ENCODE peak calls at places on chromosomes 6 and 20, in nine cellular contexts. X, I, O, W, D, P, A, V and F are unnamed samples.
A peak's percentile ranks its signal among the peaks of the same experiment; 100 is the strongest.

GRCh38 chr20:11266571-11266970 is 592.8 kb upstream of the JAG1 start:
- DNase-seq in X (no peak), I (no peak), O (peak; percentile 79), W (peak; percentile 4), D (no peak), P (peak; percentile 9), A (no peak), V (no peak), F (no peak)

GRCh38 chr6:45655630-45656422 is 278.1 kb upstream of the SUPT3H start:
- DNase-seq in X (no peak), I (no peak), O (peak; percentile 98), W (peak; percentile 99), D (no peak), P (peak; percentile 95), A (peak; percentile 77), V (no peak), F (no peak)

GRCh38 chr6:154852700-154853099 is 119.5 kb downstream of the SCAF8 start:
- DNase-seq in X (no peak), I (no peak), O (peak; percentile 71), W (peak; percentile 84), D (no peak), P (peak; percentile 58), A (peak; percentile 1), V (no peak), F (no peak)

GRCh38 chr20:57918546-57918945 is 208.7 kb upstream of the PMEPA1 start:
- DNase-seq in X (no peak), I (no peak), O (no peak), W (no peak), D (no peak), P (no peak), A (no peak), V (no peak), F (no peak)

GRCh38 chr6:78611097-78611625 is 256.2 kb upstream of the IRAK1BP1 start:
- DNase-seq in X (no peak), I (peak; percentile 27), O (no peak), W (no peak), D (no peak), P (no peak), A (no peak), V (no peak), F (no peak)

GRCh38 chr6:90494067-90494773 is 92.7 kb downstream of the MAP3K7 start:
- DNase-seq in X (no peak), I (no peak), O (no peak), W (no peak), D (no peak), P (no peak), A (no peak), V (no peak), F (no peak)

GRCh38 chr6:149723771-149724417 is 6.0 kb upstream of the LATS1 start:
- DNase-seq in X (peak; percentile 21), I (peak; percentile 41), O (peak; percentile 76), W (peak; percentile 79), D (no peak), P (peak; percentile 84), A (peak; percentile 34), V (no peak), F (no peak)

GRCh38 chr6:133648576-133648975 is 240.3 kb upstream of the TCF21 start:
- DNase-seq in X (no peak), I (no peak), O (no peak), W (peak; percentile 38), D (no peak), P (no peak), A (no peak), V (no peak), F (no peak)

GRCh38 chr6:36224918-36225461 is 28.4 kb downstream of the BRPF3 start:
- DNase-seq in X (no peak), I (no peak), O (peak; percentile 25), W (no peak), D (no peak), P (peak; percentile 63), A (no peak), V (no peak), F (no peak)

GRCh38 chr20:17747431-17747846 is 47.7 kb downstream of the BANF2 start:
- DNase-seq in X (no peak), I (no peak), O (peak; percentile 89), W (peak; percentile 94), D (no peak), P (peak; percentile 84), A (peak; percentile 60), V (no peak), F (no peak)

GRCh38 chr6:168116975-168117899 is 38.2 kb upstream of the FRMD1 start:
- DNase-seq in X (no peak), I (no peak), O (no peak), W (no peak), D (peak; percentile 43), P (no peak), A (no peak), V (no peak), F (no peak)

GRCh38 chr6:34374112-34374907 is 18.2 kb downstream of the NUDT3 start:
- DNase-seq in X (no peak), I (no peak), O (no peak), W (no peak), D (no peak), P (no peak), A (no peak), V (no peak), F (no peak)

GRCh38 chr6:29752451-29753308 is 29.4 kb downstream of the HLA-F start:
- DNase-seq in X (peak; percentile 90), I (peak; percentile 93), O (peak; percentile 94), W (peak; percentile 84), D (peak; percentile 97), P (peak; percentile 83), A (peak; percentile 84), V (peak; percentile 82), F (peak; percentile 91)

GRCh38 chr20:19449051-19449450 is 236.6 kb downstream of the SLC24A3 start:
- DNase-seq in X (no peak), I (no peak), O (no peak), W (no peak), D (peak; percentile 89), P (no peak), A (no peak), V (no peak), F (no peak)

GRCh38 chr6:118770112-118770788 is 118.9 kb upstream of the CEP85L start:
- DNase-seq in X (no peak), I (no peak), O (peak; percentile 36), W (no peak), D (no peak), P (no peak), A (no peak), V (no peak), F (no peak)

GRCh38 chr6:134111062-134111677 is 58.7 kb upstream of the SLC2A12 start:
- DNase-seq in X (peak; percentile 19), I (peak; percentile 68), O (peak; percentile 77), W (peak; percentile 68), D (no peak), P (peak; percentile 65), A (peak; percentile 53), V (no peak), F (no peak)

GRCh38 chr20:4167261-4168004 is 152.1 kb upstream of the RNF24 start:
- DNase-seq in X (no peak), I (no peak), O (no peak), W (no peak), D (no peak), P (no peak), A (no peak), V (no peak), F (no peak)

GRCh38 chr6:156280131-156280530 is 497.0 kb upstream of the ARID1B start:
- DNase-seq in X (no peak), I (no peak), O (no peak), W (no peak), D (no peak), P (no peak), A (no peak), V (no peak), F (no peak)

GRCh38 chr20:32068174-32068573 is 16.1 kb downstream of the HCK start:
- DNase-seq in X (no peak), I (no peak), O (no peak), W (no peak), D (no peak), P (no peak), A (no peak), V (no peak), F (no peak)
- H3K4me1 ChIP-seq in X (no peaks in the 10 kb centered on the region), I (no peaks in the 10 kb centered on the region), O (no peaks in the 10 kb centered on the region), W (peaks cover 10% of the 10 kb centered on the region), D (no peaks in the 10 kb centered on the region), P (peaks cover 4% of the 10 kb centered on the region), A (no peaks in the 10 kb centered on the region), V (no peaks in the 10 kb centered on the region), F (no peaks in the 10 kb centered on the region)

DNA sequence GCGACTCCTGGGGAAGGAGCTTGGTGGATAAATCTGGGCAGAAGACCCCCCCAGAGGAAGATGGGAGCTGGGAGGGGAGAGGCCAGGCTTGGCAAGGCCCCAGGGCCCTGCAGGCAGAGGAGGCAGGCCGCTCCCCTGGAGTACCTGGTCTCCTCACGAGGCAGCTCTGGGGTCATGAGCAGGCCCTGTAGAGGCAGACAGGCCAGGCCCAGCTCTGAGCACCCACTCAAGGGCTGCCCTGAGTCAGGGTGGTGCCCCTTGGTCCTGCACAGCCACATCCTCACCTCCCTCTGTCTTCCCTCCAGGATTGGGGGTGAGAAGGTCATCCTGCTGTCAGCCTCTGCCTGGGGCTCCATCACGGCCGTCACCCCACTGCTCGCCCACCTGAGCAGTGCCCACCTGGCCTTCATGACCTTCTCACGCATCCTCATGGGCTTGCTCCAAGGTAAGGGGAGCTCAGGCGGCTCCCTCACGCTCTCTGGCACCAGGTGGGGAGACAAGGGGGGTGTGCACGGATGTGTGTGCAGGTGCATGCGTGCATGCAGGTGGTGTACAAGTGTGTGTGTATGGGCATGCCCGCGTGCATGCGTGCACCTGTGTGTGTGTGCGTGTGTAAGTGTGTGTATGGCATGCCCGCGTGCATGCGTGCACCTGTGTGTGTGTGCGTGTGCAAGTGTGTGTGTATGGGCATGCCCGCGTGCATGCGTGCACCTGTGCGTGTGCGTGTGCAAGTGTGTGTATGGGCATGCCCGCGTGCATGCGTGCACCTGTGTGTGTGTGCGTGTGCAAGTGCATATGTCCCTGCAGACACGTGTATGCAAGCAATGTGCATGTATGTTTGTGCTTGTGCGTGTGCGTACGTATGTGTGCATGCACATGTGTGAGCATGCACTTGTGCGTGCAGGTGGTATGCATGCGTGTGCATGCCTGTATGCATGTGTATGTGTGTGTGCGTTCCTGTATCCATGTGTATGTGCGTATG is 4.9 kb downstream of the SLC17A9 start:
- DNase-seq in X (no peak), I (no peak), O (no peak), W (no peak), D (no peak), P (no peak), A (no peak), V (no peak), F (no peak)
- H3K4me1 ChIP-seq in X (peaks cover 12% of the 10 kb centered on the region), I (peaks cover 10% of the 10 kb centered on the region), O (no peaks in the 10 kb centered on the region), W (peaks cover 13% of the 10 kb centered on the region), D (no peaks in the 10 kb centered on the region), P (peaks cover 7% of the 10 kb centered on the region), A (peaks cover 9% of the 10 kb centered on the region), V (peaks cover 2% of the 10 kb centered on the region), F (peaks cover 35% of the 10 kb centered on the region)

GRCh38 chr6:15433517-15433874 is 187.6 kb downstream of the JARID2 start:
- DNase-seq in X (no peak), I (no peak), O (no peak), W (no peak), D (no peak), P (no peak), A (no peak), V (no peak), F (no peak)
- H3K4me1 ChIP-seq in X (peaks cover 23% of the 10 kb centered on the region), I (peaks cover 62% of the 10 kb centered on the region), O (peaks cover 34% of the 10 kb centered on the region), W (peaks cover 24% of the 10 kb centered on the region), D (no peaks in the 10 kb centered on the region), P (peaks cover 4% of the 10 kb centered on the region), A (peaks cover 25% of the 10 kb centered on the region), V (peaks cover 48% of the 10 kb centered on the region), F (peaks cover 74% of the 10 kb centered on the region)

DNA sequence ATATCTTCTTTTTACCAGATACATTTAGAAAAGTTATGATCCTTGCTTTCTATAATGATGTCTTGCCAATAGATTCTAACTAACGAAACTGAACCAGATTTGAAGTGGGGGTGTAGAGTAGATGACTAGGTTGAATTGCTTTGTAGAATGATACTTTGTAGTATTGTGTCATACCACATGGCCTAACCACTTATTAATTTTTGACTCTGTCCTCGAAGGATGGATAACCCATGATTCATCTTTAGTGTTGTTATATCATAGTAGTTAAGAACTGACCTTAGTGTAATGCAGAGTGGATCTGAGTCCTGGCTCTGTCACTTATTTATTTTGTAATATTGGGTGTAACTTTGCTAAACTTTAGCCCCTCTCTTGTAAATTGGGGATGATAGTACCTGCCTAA is 4.5 kb downstream of the PHF3 start:
- DNase-seq in X (no peak), I (no peak), O (peak; percentile 63), W (peak; percentile 79), D (no peak), P (peak; percentile 50), A (no peak), V (no peak), F (no peak)
- H3K4me1 ChIP-seq in X (peaks cover 25% of the 10 kb centered on the region), I (peaks cover 24% of the 10 kb centered on the region), O (peaks cover 25% of the 10 kb centered on the region), W (peaks cover 2% of the 10 kb centered on the region), D (peaks cover 3% of the 10 kb centered on the region), P (peaks cover 10% of the 10 kb centered on the region), A (peaks cover 50% of the 10 kb centered on the region), V (peaks cover 1% of the 10 kb centered on the region), F (peaks cover 94% of the 10 kb centered on the region)